ENCODE peak calls at places on chromosomes 2 and 18, in ten cellular contexts. W is GM18507; I is AML-193; U is kidney epithelial cell; R is BE2C; L is caudate nucleus; A is stimulated activated CD4-positive, alpha-beta T cell treated with anti-CD3 and anti-CD28 coated beads, Interleukin-4, amount 100 ng/mL, for 48 hours; F is HCEC 1CT; V is ureter; B is Jurkat, Clone E6-1. Z is an unnamed sample.

GRCh38 chr18:24395049-24395780 is 2.4 kb downstream of the OSBPL1A start:
- DNase-seq in W (no peak), I (no peak), U (no peak), R (no peak), L (no peak), A (no peak), F (peak), V (no peak), B (no peak), Z (no peak)

GRCh38 chr18:79872852-79873444 is 75.2 kb downstream of the KCNG2 start:
- DNase-seq in W (no peak), I (no peak), U (no peak), R (no peak), L (no peak), A (no peak), F (no peak), V (no peak), B (no peak), Z (no peak)

GRCh38 chr2:54901224-54901986 is 148.8 kb downstream of the RTN4 start:
- DNase-seq in W (no peak), I (no peak), U (no peak), R (no peak), L (no peak), A (no peak), F (no peak), V (no peak), B (no peak), Z (no peak)

GRCh38 chr2:219661197-219661954 is 33.9 kb downstream of the SLC4A3 start:
- DNase-seq in W (no peak), I (no peak), U (peak), R (no peak), L (no peak), A (no peak), F (no peak), V (no peak), B (no peak), Z (no peak)

GRCh38 chr2:124163825-124164224 is 138.7 kb downstream of the CNTNAP5 start:
- DNase-seq in W (no peak), I (no peak), U (no peak), R (no peak), L (no peak), A (no peak), F (no peak), V (no peak), B (no peak), Z (no peak)

GRCh38 chr2:136765736-136766323 is 485 bp downstream of the THSD7B start:
- DNase-seq in W (no peak), I (no peak), U (no peak), R (no peak), L (no peak), A (no peak), F (no peak), V (peak), B (no peak), Z (peak)

GRCh38 chr2:158796606-158797005 is 1.5 kb downstream of the DAPL1 start:
- DNase-seq in W (no peak), I (no peak), U (no peak), R (no peak), L (no peak), A (no peak), F (no peak), V (no peak), B (no peak), Z (no peak)

GRCh38 chr18:43161528-43161927 is 46.0 kb upstream of the RIT2 start:
- DNase-seq in W (no peak), I (no peak), U (no peak), R (no peak), L (no peak), A (no peak), F (peak), V (no peak), B (no peak), Z (no peak)

GRCh38 chr2:47198985-47199451 is 43.9 kb upstream of the STPG4 start:
- DNase-seq in W (no peak), I (no peak), U (peak), R (peak), L (no peak), A (no peak), F (peak), V (no peak), B (no peak), Z (no peak)

Z was measured in progenitor cell of endocrine pancreas.